ENCODE peak calls at places on chromosomes 16 and 17, in ten cellular contexts. E is H54; V is CD4-positive, alpha-beta memory T cell; L is progenitor cell of endocrine pancreas; N is frontal cortex; D is GM12891; H is NCI-H1092 treated with DMSO at 0.1 percent for 48 hours; O is caudate nucleus; Q is T-cell; T is nucleus accumbens. R is an unnamed sample.

GRCh38 chr16:79163666-79164377 is 436.7 kb downstream of the MAF start:
- DNase-seq in E (no peak), V (no peak), L (no peak), N (no peak), D (no peak), H (no peak), O (no peak), Q (no peak), T (no peak), R (no peak)

GRCh38 chr17:64216030-64216384 is 47.1 kb downstream of the TEX2 start:
- DNase-seq in E (no peak), V (no peak), L (no peak), N (no peak), D (no peak), H (no peak), O (no peak), Q (no peak), T (no peak), R (no peak)

GRCh38 chr16:49748322-49748721 is 107.6 kb downstream of the ZNF423 start:
- DNase-seq in E (no peak), V (no peak), L (no peak), N (no peak), D (no peak), H (peak; percentile 46), O (no peak), Q (no peak), T (no peak), R (no peak)

GRCh38 chr17:1322014-1322428 is 42.6 kb downstream of the TRARG1 start:
- DNase-seq in E (no peak), V (no peak), L (no peak), N (no peak), D (no peak), H (no peak), O (no peak), Q (no peak), T (no peak), R (no peak)

GRCh38 chr17:59848778-59849177 is 44.0 kb downstream of the TUBD1 start:
- DNase-seq in E (no peak), V (no peak), L (no peak), N (no peak), D (no peak), H (no peak), O (no peak), Q (no peak), T (no peak), R (no peak)

GRCh38 chr17:37570527-37571093 is 38.6 kb downstream of the SYNRG start:
- DNase-seq in E (peak; percentile 90), V (peak; percentile 12), L (no peak), N (peak; percentile 37), D (peak; percentile 7), H (no peak), O (no peak), Q (peak; percentile 4), T (no peak), R (peak; percentile 53)

GRCh38 chr17:72301887-72302286 is 181.1 kb downstream of the SOX9 start:
- DNase-seq in E (no peak), V (no peak), L (no peak), N (no peak), D (no peak), H (no peak), O (no peak), Q (no peak), T (no peak), R (no peak)

GRCh38 chr17:7440113-7440822 is 956 bp downstream of the FGF11 start:
- DNase-seq in E (no peak), V (peak; percentile 24), L (no peak), N (no peak), D (no peak), H (peak; percentile 65), O (no peak), Q (no peak), T (no peak), R (peak; percentile 18)

GRCh38 chr16:74627506-74628220 is 20.7 kb upstream of the GLG1 start:
- DNase-seq in E (no peak), V (no peak), L (no peak), N (no peak), D (no peak), H (no peak), O (no peak), Q (no peak), T (no peak), R (no peak)

GRCh38 chr17:29838961-29839360 is 91.1 kb downstream of the SSH2 start:
- DNase-seq in E (no peak), V (no peak), L (no peak), N (peak; percentile 36), D (no peak), H (no peak), O (no peak), Q (no peak), T (no peak), R (no peak)

GRCh38 chr16:1640261-1640956 is 28.2 kb downstream of the CRAMP1 start:
- DNase-seq in E (no peak), V (no peak), L (no peak), N (no peak), D (no peak), H (no peak), O (no peak), Q (no peak), T (no peak), R (no peak)

GRCh38 chr17:7697828-7698588 is 7.0 kb upstream of the EFNB3 start:
- DNase-seq in E (no peak), V (no peak), L (no peak), N (no peak), D (no peak), H (no peak), O (no peak), Q (no peak), T (no peak), R (no peak)

GRCh38 chr17:63450551-63450950 is 4.4 kb upstream of the CYB561 start:
- DNase-seq in E (no peak), V (no peak), L (no peak), N (peak; percentile 48), D (no peak), H (no peak), O (no peak), Q (no peak), T (no peak), R (no peak)

GRCh38 chr17:76529643-76530488 is 7.6 kb downstream of the CYGB start:
- DNase-seq in E (no peak), V (no peak), L (no peak), N (no peak), D (no peak), H (no peak), O (no peak), Q (no peak), T (no peak), R (no peak)

GRCh38 chr17:30543456-30543855 is 66.2 kb downstream of the GOSR1 start:
- DNase-seq in E (no peak), V (no peak), L (no peak), N (no peak), D (no peak), H (no peak), O (no peak), Q (no peak), T (no peak), R (no peak)

GRCh38 chr16:78666318-78666717 is 566.9 kb downstream of the WWOX start:
- DNase-seq in E (no peak), V (no peak), L (no peak), N (no peak), D (no peak), H (no peak), O (no peak), Q (no peak), T (no peak), R (no peak)

GRCh38 chr17:10314332-10314731 is 58.5 kb downstream of the MYH13 start:
- DNase-seq in E (no peak), V (no peak), L (no peak), N (no peak), D (no peak), H (no peak), O (no peak), Q (no peak), T (no peak), R (no peak)

GRCh38 chr17:69524854-69525253 is 110.4 kb downstream of the MAP2K6 start:
- DNase-seq in E (no peak), V (no peak), L (no peak), N (no peak), D (no peak), H (peak; percentile 6), O (no peak), Q (no peak), T (no peak), R (no peak)

GRCh38 chr17:51510940-51511339 is 250.6 kb downstream of the UTP18 start:
- DNase-seq in E (no peak), V (no peak), L (no peak), N (no peak), D (no peak), H (no peak), O (no peak), Q (no peak), T (no peak), R (no peak)

GRCh38 chr17:52159159-52159809 is 770 bp upstream of the CA10 start:
- DNase-seq in E (no peak), V (no peak), L (no peak), N (peak; percentile 11), D (no peak), H (no peak), O (no peak), Q (no peak), T (no peak), R (no peak)

GRCh38 chr16:73717266-73718057 is 579.2 kb upstream of the PSMD7 start:
- DNase-seq in E (no peak), V (no peak), L (no peak), N (no peak), D (no peak), H (no peak), O (no peak), Q (no peak), T (no peak), R (no peak)

R was measured in stimulated activated effector memory CD8-positive, alpha-beta T cell treated with anti-CD3 and anti-CD28 coated beads, Interleukin-12 subunit alpha, Interleukin-12 subunit beta, amount 100 ng/mL, for 72 hours.